ENCODE peak calls at places on chromosomes 4 and X, in five cellular contexts. O is tibial nerve, V is SK-N-SH, Y is transverse colon, R is ovary. I is an unnamed sample.

GRCh38 chrX:9923357-9923756 is 43.8 kb upstream of the CLDN34 start:
- DNase-seq in R (no peak), V (no peak), Y (no peak), O (no peak), I (no peak)

GRCh38 chr4:151567056-151567455 is 158.1 kb downstream of the FHIP1A start:
- DNase-seq in V (no peak), Y (no peak), R (no peak), O (no peak), I (no peak)

GRCh38 chrX:87299563-87300160 is 217.9 kb upstream of the KLHL4 start:
- DNase-seq in R (no peak), Y (no peak), V (no peak), O (no peak), I (no peak)

GRCh38 chrX:54550821-54551220 is 20.8 kb downstream of the GNL3L start:
- DNase-seq in O (no peak), V (no peak), R (no peak), Y (no peak), I (no peak)

GRCh38 chr4:21134994-21135393 is 434.7 kb downstream of the PACRGL start:
- DNase-seq in R (no peak), V (peak; percentile 38), O (no peak), Y (no peak), I (no peak)

GRCh38 chr4:40736910-40737309 is 12.8 kb upstream of the NSUN7 start:
- DNase-seq in O (no peak), V (peak; percentile 53), Y (no peak), R (no peak), I (no peak)

GRCh38 chrX:132401935-132402334 is 86.9 kb downstream of the MBNL3 start:
- DNase-seq in V (no peak), R (no peak), O (no peak), Y (no peak), I (no peak)

GRCh38 chr4:25178838-25179261 is 18.6 kb upstream of the SEPSECS start:
- DNase-seq in Y (no peak), V (no peak), O (no peak), R (no peak), I (no peak)

GRCh38 chr4:69617083-69617694 is 22.3 kb downstream of the UGT2A2 start:
- DNase-seq in V (no peak), R (no peak), O (no peak), Y (no peak), I (no peak)

DNA sequence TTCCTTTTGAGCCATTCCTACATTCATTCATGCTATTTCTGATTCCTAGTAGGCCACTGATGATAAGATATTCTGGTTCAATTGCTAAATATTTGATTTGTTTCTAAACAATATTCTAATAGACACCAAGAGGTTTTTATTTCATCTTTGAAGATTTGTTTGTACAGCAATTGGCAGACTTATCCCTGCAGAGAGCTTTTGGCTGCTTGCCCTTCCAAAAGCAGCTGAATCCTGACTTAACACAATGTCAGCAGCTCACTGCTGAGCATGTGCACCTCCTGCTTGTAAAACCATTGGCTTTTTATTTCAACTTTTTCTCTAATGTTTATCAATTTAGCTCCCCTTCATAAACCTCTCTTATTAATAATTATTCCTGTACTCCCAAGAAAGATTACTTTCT is 45.3 kb downstream of the MMRN1 start:
- DNase-seq in O (no peak), V (no peak), R (no peak), Y (no peak), I (no peak)
- TF ChIP-seq CTCF in O (no peak), V (no peak), R (no peak), Y (no peak), I (no peak)

DNA sequence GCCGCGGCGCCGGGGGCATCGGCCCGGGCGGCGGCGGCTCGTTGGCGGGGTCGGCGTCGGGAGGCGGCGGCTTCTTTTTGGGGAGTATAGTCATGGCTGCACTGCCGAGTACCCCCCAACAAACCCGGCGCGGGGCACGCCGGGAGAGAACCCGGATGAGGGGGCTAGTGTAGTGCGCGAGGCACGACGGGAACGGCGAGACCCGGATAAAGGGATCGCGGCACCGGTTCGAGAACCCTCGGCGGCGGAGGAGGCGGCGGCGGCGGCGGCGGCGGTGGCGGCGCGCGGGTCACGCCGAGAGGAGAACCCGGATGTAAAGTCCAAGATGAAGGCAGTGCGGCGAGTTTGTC is at the start of gene OTUD5:
- DNase-seq in Y (no peak), O (peak; percentile 19), R (peak; percentile 80), V (peak; percentile 94), I (peak; percentile 78)
- H3K4me1 ChIP-seq in Y (peaks cover 17% of the 10 kb centered on the region), O (peaks cover 12% of the 10 kb centered on the region), R (no peaks in the 10 kb centered on the region), V (peaks cover 50% of the 10 kb centered on the region), I (peaks cover 39% of the 10 kb centered on the region)

GRCh38 chr4:1472148-1472797 is 66.0 kb upstream of the NKX1-1 start:
- DNase-seq in O (no peak), R (peak; percentile 16), V (peak; percentile 28), Y (peak; percentile 1), I (peak; percentile 57)
- TF ChIP-seq EP300 in O (no peak), R (no peak), V (no peak), Y (no peak), I (no peak)

DNA sequence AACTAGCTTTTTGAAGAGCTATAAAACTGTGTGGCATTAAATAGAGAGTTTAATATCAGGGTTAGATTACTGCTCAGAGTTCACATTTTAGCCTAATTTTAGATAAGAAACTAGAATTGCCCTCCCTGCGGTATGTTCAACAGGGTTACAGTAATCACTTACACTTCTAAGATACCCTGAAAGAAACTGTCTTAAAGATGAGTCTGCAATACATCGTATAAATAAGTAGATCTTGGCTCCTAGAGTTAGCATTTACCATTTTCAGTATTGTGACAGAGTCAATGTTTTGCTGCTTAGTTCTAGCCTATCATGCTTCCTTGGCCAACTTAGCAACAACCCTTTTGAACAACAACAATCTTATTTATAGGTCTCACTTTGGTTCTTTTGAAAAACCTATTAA is 217.8 kb upstream of the NDST4 start:
- DNase-seq in Y (no peak), V (no peak), R (no peak), O (no peak), I (no peak)
- TF ChIP-seq CTCF in Y (no peak), V (no peak), R (no peak), O (no peak), I (no peak)

I was measured in suprapubic skin.